ENCODE peak calls at places on chromosomes 11 and 22, in seven cellular contexts. P is cardiac fibroblast; R is CD8-positive, alpha-beta T cell; C is cardiac muscle cell; D is dorsolateral prefrontal cortex; K is fibroblast of mammary gland; S is tibial artery. I is an unnamed sample.
A peak's percentile ranks its signal among the peaks of the same experiment; 100 is the strongest.

GRCh38 chr11:66081505-66081904 is 11.4 kb downstream of the PACS1 start:
- DNase-seq in P (peak; percentile 40), K (no peak), C (no peak), D (no peak), R (peak; percentile 70), S (peak; percentile 69), I (no peak)

GRCh38 chr22:26751217-26751616 is 93.8 kb downstream of the MIAT start:
- DNase-seq in D (no peak), R (no peak), C (no peak), K (no peak), S (no peak), P (peak; percentile 34), I (no peak)

GRCh38 chr11:8814209-8814922 is 96.6 kb upstream of the AKIP1 start:
- DNase-seq in P (no peak), R (no peak), C (no peak), S (no peak), K (no peak), D (no peak), I (no peak)

GRCh38 chr11:77082838-77083552 is 16.2 kb downstream of the CAPN5 start:
- DNase-seq in P (peak; percentile 57), D (peak; percentile 13), S (peak; percentile 71), C (no peak), K (peak; percentile 48), R (peak; percentile 46), I (peak; percentile 60)

GRCh38 chr11:16091862-16092261 is 264.5 kb downstream of the SOX6 start:
- DNase-seq in C (no peak), K (no peak), S (no peak), R (no peak), D (no peak), P (peak; percentile 22), I (no peak)

GRCh38 chr22:40654522-40655167 is 18.1 kb upstream of the MRTFA start:
- DNase-seq in K (peak; percentile 85), S (peak; percentile 88), D (peak; percentile 39), P (peak; percentile 67), R (no peak), C (no peak), I (peak; percentile 81)

GRCh38 chr11:57638005-57638760 is 11.5 kb downstream of the YPEL4 start:
- DNase-seq in D (no peak), S (peak; percentile 69), R (no peak), C (peak; percentile 96), K (peak; percentile 83), P (peak; percentile 88), I (peak; percentile 84)

GRCh38 chr11:66419825-66420224 is 1.0 kb upstream of the NPAS4 start:
- DNase-seq in C (peak; percentile 77), P (no peak), K (no peak), R (no peak), S (no peak), D (no peak), I (no peak)

GRCh38 chr11:65651589-65652510 is 10.9 kb downstream of the RELA start:
- DNase-seq in C (no peak), K (peak; percentile 60), D (no peak), S (no peak), R (no peak), P (peak; percentile 52), I (peak; percentile 46)

GRCh38 chr11:88292156-88292844 is 45.2 kb downstream of the CTSC start:
- DNase-seq in D (no peak), K (peak; percentile 51), R (no peak), S (no peak), P (peak; percentile 33), C (peak; percentile 51), I (peak; percentile 52)

GRCh38 chr11:116373545-116373944 is 399.2 kb downstream of the BUD13 start:
- DNase-seq in R (no peak), P (no peak), C (no peak), K (no peak), D (no peak), S (no peak), I (no peak)

GRCh38 chr11:197741-198235 is 4.9 kb downstream of the SCGB1C1 start:
- DNase-seq in S (peak; percentile 61), K (no peak), R (no peak), P (no peak), D (no peak), C (no peak), I (no peak)

GRCh38 chr11:35177370-35177769 is 38.4 kb downstream of the CD44 start:
- DNase-seq in K (no peak), D (no peak), P (no peak), S (no peak), R (no peak), C (peak; percentile 59), I (no peak)

GRCh38 chr11:77106321-77106720 is 3.7 kb downstream of the OMP start:
- DNase-seq in D (no peak), K (no peak), R (no peak), P (no peak), S (no peak), C (no peak), I (no peak)

GRCh38 chr11:96278039-96278897 is 64.7 kb downstream of the MAML2 start:
- DNase-seq in P (no peak), D (no peak), C (no peak), K (peak; percentile 60), R (no peak), S (no peak), I (no peak)

GRCh38 chr11:65316979-65317786 is 2.5 kb downstream of the CDC42EP2 start:
- DNase-seq in C (no peak), P (peak; percentile 97), K (peak; percentile 84), S (no peak), R (no peak), D (no peak), I (peak; percentile 97)

GRCh38 chr11:102110761-102111010 is 439 bp downstream of the YAP1 start:
- DNase-seq in C (no peak), R (no peak), K (no peak), P (no peak), D (no peak), S (no peak), I (no peak)

GRCh38 chr11:132977746-132978145 is 554.6 kb downstream of the OPCML start:
- DNase-seq in S (no peak), R (no peak), C (no peak), K (no peak), D (no peak), P (no peak), I (no peak)

GRCh38 chr11:24617856-24618255 is 121.0 kb downstream of the LUZP2 start:
- DNase-seq in D (no peak), R (no peak), K (no peak), C (no peak), P (no peak), S (no peak), I (peak; percentile 35)
- TF ChIP-seq CTCF in D (no peak), R (no peak), K (no peak), C (no peak), P (no peak), S (no peak), I (peak; percentile 36)

GRCh38 chr11:2213384-2213842 is 41.8 kb upstream of the TH start:
- DNase-seq in R (peak; percentile 37), S (no peak), D (no peak), C (no peak), K (no peak), P (no peak), I (no peak)

GRCh38 chr11:2214527-2215229 is 43.1 kb upstream of the TH start:
- DNase-seq in P (no peak), R (no peak), D (no peak), K (no peak), S (no peak), C (no peak), I (no peak)

GRCh38 chr11:2211113-2211971 is 39.7 kb upstream of the TH start:
- DNase-seq in S (peak; percentile 50), D (no peak), P (no peak), K (no peak), C (no peak), R (no peak), I (no peak)

GRCh38 chr11:2213890-2214526 is 42.4 kb upstream of the TH start:
- DNase-seq in D (no peak), C (no peak), R (no peak), K (no peak), P (no peak), S (no peak), I (no peak)

DNA sequence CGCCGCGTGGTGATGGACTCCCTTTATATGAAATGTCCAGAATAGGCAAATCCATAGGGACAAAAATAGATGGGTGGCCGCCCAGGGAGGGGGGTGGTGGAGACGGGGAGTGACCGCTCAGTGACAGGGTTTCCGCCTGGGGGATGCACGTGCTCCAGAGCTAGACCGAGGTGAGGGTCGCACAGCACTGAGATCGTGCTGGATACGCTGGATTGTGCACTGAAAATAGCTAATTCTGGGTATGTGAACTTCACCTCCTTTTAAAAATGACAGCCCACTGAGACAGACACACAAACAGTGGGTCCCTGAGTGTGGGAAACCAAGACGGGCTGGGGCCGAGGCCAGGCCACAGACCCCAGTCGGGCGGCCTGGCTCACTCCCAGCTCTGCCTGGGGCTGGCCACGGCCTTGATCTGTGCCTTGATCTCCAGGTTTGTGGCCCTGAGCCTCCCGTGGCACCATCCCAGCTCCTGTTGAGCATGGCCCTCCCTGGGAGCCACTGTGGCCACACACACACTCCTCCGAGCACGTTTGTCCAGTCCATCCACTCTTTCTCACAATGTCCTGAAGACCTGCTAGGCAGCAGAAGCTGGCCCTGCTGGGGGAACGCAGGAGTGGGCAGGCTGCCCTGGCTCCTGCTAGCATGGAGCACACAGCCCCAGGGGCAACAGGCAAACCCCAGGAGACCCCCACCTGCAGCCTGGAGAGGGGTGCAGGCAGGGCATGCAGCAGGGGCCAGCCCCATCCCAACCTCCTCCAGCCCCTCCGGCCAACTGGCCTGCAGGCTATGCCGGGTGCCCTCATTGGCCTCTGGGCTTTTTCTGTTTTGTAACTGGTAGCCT is 41.0 kb upstream of the TH start:
- DNase-seq in R (no peak), S (peak; percentile 40), C (no peak), K (no peak), P (no peak), D (no peak), I (no peak)
- H3K4me3 ChIP-seq in R (no peak overlapping the region), S (no peak overlapping the region), C (no peak overlapping the region), K (no peak overlapping the region), P (no peak overlapping the region), D (no peak overlapping the region), I (no peak overlapping the region)

DNA sequence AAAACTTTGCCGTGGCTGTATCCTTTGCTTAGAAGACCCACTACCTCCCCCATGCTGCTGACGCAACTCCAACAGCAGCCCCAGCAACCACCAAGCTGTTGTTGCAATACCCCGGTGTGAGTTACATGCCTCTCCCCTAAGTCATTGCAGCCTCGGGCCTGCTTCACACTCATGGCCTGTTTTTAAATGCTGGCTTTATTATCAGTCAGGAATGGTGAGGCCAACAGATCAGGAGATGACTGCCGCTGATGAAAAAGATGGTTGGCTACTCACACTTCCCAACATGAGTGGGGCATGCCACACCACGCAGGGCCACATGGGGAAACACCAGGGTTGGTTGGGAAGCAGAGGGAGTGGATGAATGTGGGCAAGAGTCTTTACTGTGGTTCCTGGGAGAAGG is 171.5 kb upstream of the SYT13 start:
- DNase-seq in K (peak; percentile 95), R (no peak), S (no peak), D (no peak), C (no peak), P (peak; percentile 90), I (peak; percentile 88)
- TF ChIP-seq CTCF in K (no peak), R (no peak), S (no peak), D (no peak), C (no peak), P (no peak), I (no peak)

DNA sequence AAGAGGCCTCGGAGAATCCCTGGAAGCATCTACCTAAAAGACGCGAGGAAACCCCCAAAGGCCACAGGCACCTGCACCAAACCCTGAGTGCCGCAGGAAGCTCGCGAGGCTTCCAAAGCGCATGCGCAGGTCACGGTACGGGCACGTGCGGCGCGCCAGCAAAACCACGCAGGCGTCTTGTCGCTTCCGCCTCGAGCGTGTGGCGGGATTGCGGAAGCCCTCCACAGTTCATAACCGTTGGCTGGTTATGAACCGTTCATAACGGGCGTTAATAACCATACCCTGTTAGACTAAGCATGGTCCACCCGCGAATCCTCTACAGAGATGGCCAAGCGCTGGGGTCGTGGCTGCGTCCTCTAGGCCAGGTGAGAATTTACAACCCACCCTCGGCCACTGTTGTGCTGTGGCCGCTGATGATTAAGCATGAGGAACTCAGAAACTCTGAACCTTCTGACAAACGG is 46.4 kb downstream of the MORC2 start:
- DNase-seq in P (peak; percentile 53), D (no peak), K (peak; percentile 53), C (no peak), R (peak; percentile 83), S (peak; percentile 75), I (peak; percentile 35)
- H3K4me3 ChIP-seq in P (peak overlapping the region; percentile 26), D (peak overlapping the region; percentile 53), K (peak overlapping the region; percentile 14), C (no peak overlapping the region), R (peak overlapping the region; percentile 52), S (peak overlapping the region; percentile 53), I (peak overlapping the region; percentile 40)